ENCODE peak calls at places on chromosomes 4 and X, in eight cellular contexts. Z, B, G, F, E, Q, H and P are unnamed samples.

GRCh38 chrX:3712080-3712869 is 1.2 kb downstream of the PRKX start:
- DNase-seq in H (peak; percentile 40), G (no peak), F (peak; percentile 6), B (no peak), Z (peak; percentile 46), E (peak; percentile 32), Q (peak; percentile 27), P (no peak)

GRCh38 chrX:23668335-23668734 is 1.0 kb downstream of the PRDX4 start:
- DNase-seq in G (no peak), H (no peak), B (no peak), E (no peak), Q (no peak), F (no peak), Z (no peak), P (no peak)

GRCh38 chrX:15678339-15678738 is 13.7 kb upstream of the CLTRN start:
- DNase-seq in H (peak; percentile 14), B (no peak), Z (no peak), Q (no peak), F (no peak), E (no peak), G (no peak), P (no peak)

GRCh38 chrX:64352084-64352483 is 43.2 kb downstream of the MTMR8 start:
- DNase-seq in Q (no peak), F (no peak), G (no peak), Z (no peak), B (no peak), E (no peak), H (no peak), P (no peak)

GRCh38 chr4:83599183-83599582 is 63.3 kb downstream of the GPAT3 start:
- DNase-seq in Z (peak; percentile 28), Q (peak; percentile 3), F (no peak), E (peak; percentile 59), B (no peak), G (no peak), H (peak; percentile 59), P (no peak)

GRCh38 chr4:142595222-142595871 is 250.8 kb downstream of the INPP4B start:
- DNase-seq in H (no peak), Z (no peak), B (no peak), G (no peak), Q (no peak), F (peak; percentile 70), E (no peak), P (no peak)

GRCh38 chr4:179585761-179586160 is 2143.5 kb upstream of the AGA start:
- DNase-seq in B (no peak), E (no peak), H (no peak), Z (no peak), Q (no peak), G (no peak), F (no peak), P (no peak)

GRCh38 chr4:145234086-145234694 is 53.8 kb upstream of the OTUD4 start:
- DNase-seq in Z (peak; percentile 36), E (peak; percentile 67), F (peak; percentile 62), Q (peak; percentile 55), B (no peak), H (peak; percentile 71), G (no peak), P (no peak)

GRCh38 chr4:48223633-48224295 is 45.9 kb downstream of the TEC start:
- DNase-seq in G (no peak), H (peak; percentile 68), Z (no peak), Q (no peak), E (peak; percentile 11), F (no peak), B (no peak), P (no peak)

GRCh38 chr4:136383126-136383525 is 1149.2 kb downstream of the PCDH18 start:
- DNase-seq in B (no peak), H (peak; percentile 0), G (no peak), Z (no peak), Q (no peak), E (peak; percentile 13), F (no peak), P (no peak)

GRCh38 chr4:4735136-4735754 is 124.2 kb upstream of the MSX1 start:
- DNase-seq in Q (no peak), B (no peak), F (no peak), E (peak; percentile 7), Z (no peak), H (peak; percentile 9), G (no peak), P (no peak)

GRCh38 chr4:41437264-41437566 is 100.7 kb upstream of the LIMCH1 start:
- DNase-seq in F (no peak), Z (no peak), Q (no peak), H (no peak), E (no peak), G (no peak), B (no peak), P (no peak)

GRCh38 chr4:181566490-181566889 is 676.7 kb upstream of the TENM3 start:
- DNase-seq in Z (no peak), B (no peak), F (no peak), E (peak; percentile 80), Q (peak; percentile 80), G (no peak), H (peak; percentile 84), P (no peak)

GRCh38 chrX:129755779-129756650 is 17.2 kb downstream of the XPNPEP2 start:
- DNase-seq in Q (no peak), Z (no peak), F (no peak), G (peak; percentile 23), E (no peak), B (no peak), H (no peak), P (no peak)

GRCh38 chr4:98801259-98801725 is 127.6 kb downstream of the EIF4E start:
- DNase-seq in Z (no peak), G (no peak), F (no peak), B (no peak), Q (no peak), H (no peak), E (no peak), P (no peak)

GRCh38 chrX:115547448-115547847 is 13.5 kb upstream of the PLS3 start:
- DNase-seq in B (no peak), H (no peak), Q (no peak), G (no peak), F (no peak), Z (no peak), E (no peak), P (no peak)
- TF ChIP-seq CTCF in B (no peak), H (peak; percentile 11), Q (peak; percentile 3), G (no peak), F (no peak), Z (no peak), E (no peak), P (no peak)

GRCh38 chrX:65667157-65667502 is 324 bp upstream of the MSN start:
- DNase-seq in E (no peak), B (no peak), Z (no peak), G (no peak), H (no peak), Q (no peak), F (no peak), P (no peak)
- H3K4me3 ChIP-seq in E (no peak overlapping the region), B (peak overlapping the region; percentile 77), Z (no peak overlapping the region), G (peak overlapping the region; percentile 84), H (no peak overlapping the region), Q (peak overlapping the region; percentile 33), F (no peak overlapping the region), P (peak overlapping the region; percentile 93)

GRCh38 chr4:103634236-103634635 is 85.5 kb downstream of the TACR3 start:
- DNase-seq in F (no peak), Z (no peak), B (no peak), E (no peak), H (peak; percentile 2), G (no peak), Q (no peak), P (no peak)
- TF ChIP-seq CTCF in F (no peak), Z (no peak), B (no peak), E (no peak), H (no peak), G (no peak), Q (no peak), P (no peak)

GRCh38 chrX:17736856-17737706 is at the start of gene SCML1:
- DNase-seq in G (peak; percentile 98), Q (peak; percentile 98), B (peak; percentile 98), Z (peak; percentile 82), H (peak; percentile 93), E (peak; percentile 95), F (peak; percentile 99), P (peak; percentile 92)
- H3K4me3 ChIP-seq in G (peak within 1 kb of the TSS; percentile 68), Q (peak within 1 kb of the TSS; percentile 72), B (peak within 1 kb of the TSS; percentile 64), Z (no peak within 1 kb of the TSS), H (peak within 1 kb of the TSS; percentile 71), E (peak within 1 kb of the TSS; percentile 89), F (peak within 1 kb of the TSS; percentile 15), P (peak within 1 kb of the TSS; percentile 85)

GRCh38 chr4:56976878-56977320 is 507 bp downstream of the NOA1 start:
- DNase-seq in B (peak; percentile 83), E (no peak), G (no peak), H (no peak), Z (no peak), Q (no peak), F (peak; percentile 83), P (no peak)
- TF ChIP-seq CTCF in B (peak; percentile 24), E (no peak), G (peak; percentile 9), H (no peak), Z (peak; percentile 7), Q (no peak), F (peak; percentile 39), P (no peak)

GRCh38 chr4:53196872-53197759 is 168.7 kb downstream of the SCFD2 start:
- DNase-seq in G (no peak), Z (no peak), B (no peak), H (peak; percentile 90), E (peak; percentile 90), Q (peak; percentile 91), F (peak; percentile 3), P (no peak)
- H3K4me3 ChIP-seq in G (no peak overlapping the region), Z (no peak overlapping the region), B (no peak overlapping the region), H (no peak overlapping the region), E (peak overlapping the region; percentile 22), Q (peak overlapping the region; percentile 47), F (no peak overlapping the region), P (peak overlapping the region; percentile 7)

GRCh38 chr4:73434311-73434710 is 1.7 kb upstream of the AFP start:
- DNase-seq in E (peak; percentile 7), F (no peak), H (peak; percentile 24), B (no peak), G (no peak), Q (no peak), Z (no peak), P (no peak)
- TF ChIP-seq CTCF in E (peak; percentile 44), F (peak; percentile 37), H (peak; percentile 59), B (peak; percentile 46), G (no peak), Q (peak; percentile 71), Z (peak; percentile 57), P (no peak)